ENCODE peak calls at places on chromosomes 3 and 15, in seven cellular contexts. N, J, B, E, Y, K and Z are unnamed samples.

GRCh38 chr3:72550582-72551262 is 297.5 kb downstream of the SHQ1 start:
- DNase-seq in K (no peak), E (no peak), J (no peak), Y (no peak), B (no peak), N (no peak), Z (no peak)

GRCh38 chr3:129226374-129226773 is 23.0 kb upstream of the COPG1 start:
- DNase-seq in N (peak), Y (peak), B (peak), E (no peak), K (no peak), J (peak), Z (peak)

GRCh38 chr3:50340404-50341329 is at the start of gene RASSF1:
- DNase-seq in B (peak), N (peak), E (peak), K (peak), J (no peak), Y (peak), Z (no peak)

GRCh38 chr15:82197734-82198594 is 64.6 kb downstream of the EFL1 start:
- DNase-seq in J (peak), K (peak), B (peak), N (peak), Y (peak), E (peak), Z (peak)

GRCh38 chr15:82944038-82944437 is 8.5 kb downstream of the HOMER2 start:
- DNase-seq in Y (no peak), B (no peak), E (no peak), J (no peak), K (no peak), N (no peak), Z (no peak)

GRCh38 chr15:46933332-46933731 is 784.0 kb upstream of the SEMA6D start:
- DNase-seq in J (no peak), Y (no peak), N (no peak), B (no peak), E (no peak), K (no peak), Z (no peak)

GRCh38 chr3:104102386-104102785 is 1264.3 kb upstream of the ALCAM start:
- DNase-seq in J (peak), B (no peak), E (no peak), K (no peak), N (peak), Y (peak), Z (no peak)

GRCh38 chr15:62296756-62297507 is 131.8 kb upstream of the C2CD4B start:
- DNase-seq in E (no peak), K (no peak), B (no peak), J (no peak), Y (no peak), N (no peak), Z (peak)

GRCh38 chr3:184372911-184373310 is 5.1 kb downstream of the THPO start:
- DNase-seq in J (no peak), K (no peak), B (no peak), E (no peak), Y (no peak), N (no peak), Z (no peak)

GRCh38 chr15:87597346-87598052 is 659.0 kb downstream of the NTRK3 start:
- DNase-seq in E (no peak), B (no peak), N (no peak), K (no peak), Y (no peak), J (no peak), Z (no peak)

GRCh38 chr3:41001556-41001955 is 197.7 kb upstream of the CTNNB1 start:
- DNase-seq in Y (no peak), N (no peak), B (no peak), E (no peak), K (no peak), J (no peak), Z (no peak)

GRCh38 chr3:59286791-59287531 is 237.1 kb upstream of the CFAP20DC start:
- DNase-seq in Y (no peak), B (no peak), E (no peak), J (no peak), N (peak), K (no peak), Z (peak)

GRCh38 chr15:39472661-39473657 is 107.9 kb upstream of the THBS1 start:
- DNase-seq in E (no peak), N (no peak), B (peak), J (no peak), K (no peak), Y (no peak), Z (no peak)

GRCh38 chr3:115448856-115449255 is 174.5 kb upstream of the GAP43 start:
- DNase-seq in B (no peak), E (no peak), Y (no peak), N (no peak), J (no peak), K (no peak), Z (no peak)

GRCh38 chr3:52323526-52324295 is 7.6 kb downstream of the DNAH1 start:
- DNase-seq in N (no peak), B (no peak), E (no peak), J (no peak), Y (no peak), K (no peak), Z (no peak)

GRCh38 chr3:44509985-44510360 is 32.5 kb upstream of the ZNF445 start:
- DNase-seq in J (no peak), Y (peak), N (peak), B (no peak), K (no peak), E (no peak), Z (no peak)

GRCh38 chr3:133881987-133882825 is 13.5 kb downstream of the RAB6B start:
- DNase-seq in N (no peak), K (no peak), B (peak), J (no peak), Y (no peak), E (no peak), Z (peak)

GRCh38 chr3:39325223-39325622 is 4.3 kb upstream of the CCR8 start:
- DNase-seq in B (no peak), Y (no peak), N (no peak), K (no peak), J (no peak), E (no peak), Z (no peak)

GRCh38 chr3:159760056-159760455 is 228.6 kb upstream of the IL12A start:
- DNase-seq in N (no peak), B (no peak), E (no peak), J (no peak), Y (no peak), K (no peak), Z (no peak)

GRCh38 chr3:104598848-104599501 is 767.7 kb upstream of the ALCAM start:
- DNase-seq in J (no peak), E (no peak), Y (no peak), K (no peak), N (no peak), B (no peak), Z (no peak)

GRCh38 chr3:160829486-160830009 is 73.5 kb downstream of the PPM1L start:
- DNase-seq in N (no peak), B (no peak), E (no peak), K (no peak), J (no peak), Y (no peak), Z (no peak)

GRCh38 chr3:150073513-150073912 is 102.8 kb upstream of the PFN2 start:
- DNase-seq in J (no peak), N (no peak), B (no peak), Y (no peak), K (no peak), E (no peak), Z (peak)

GRCh38 chr3:87247086-87247781 is 20.1 kb downstream of the CHMP2B start:
- DNase-seq in E (no peak), B (no peak), N (no peak), J (no peak), Y (no peak), K (no peak), Z (no peak)

GRCh38 chr3:59690886-59691285 is 641.1 kb upstream of the CFAP20DC start:
- DNase-seq in N (no peak), B (no peak), K (no peak), E (no peak), J (no peak), Y (no peak), Z (no peak)

GRCh38 chr3:43373588-43373935 is 87.2 kb downstream of the SNRK start:
- DNase-seq in N (no peak), E (no peak), B (no peak), K (no peak), J (no peak), Y (no peak), Z (no peak)

GRCh38 chr15:61746589-61746988 is 313.7 kb downstream of the VPS13C start:
- DNase-seq in B (no peak), J (no peak), E (no peak), K (no peak), Y (no peak), N (no peak), Z (no peak)

GRCh38 chr15:79846539-79846938 is 50.3 kb downstream of the MTHFS start:
- DNase-seq in B (no peak), N (no peak), K (no peak), Y (no peak), E (no peak), J (no peak), Z (no peak)

GRCh38 chr3:110925804-110926203 is 145.8 kb upstream of the NECTIN3 start:
- DNase-seq in J (no peak), E (no peak), K (no peak), B (no peak), N (no peak), Y (no peak), Z (no peak)

GRCh38 chr3:23549148-23549910 is 256.4 kb upstream of the UBE2E1 start:
- DNase-seq in E (no peak), J (no peak), Y (no peak), N (no peak), K (no peak), B (no peak), Z (peak)

GRCh38 chr15:38618242-38618925 is 53.8 kb upstream of the RASGRP1 start:
- DNase-seq in N (no peak), Y (no peak), B (no peak), J (no peak), E (no peak), K (no peak), Z (no peak)